ENCODE peak calls at places on chromosomes 5 and 9, in nine cellular contexts. X is lower lobe of right lung; F is substantia nigra; T is GM23338; N is kidney tubule cell; U is cardiac septum; M is HCT116; H is epithelial cell of proximal tubule; W is effector memory CD4-positive, alpha-beta T cell. C is an unnamed sample.

GRCh38 chr5:136251502-136251901 is 58.5 kb upstream of the SMIM32 start:
- DNase-seq in X (no peak), F (no peak), T (no peak), N (no peak), U (no peak), M (no peak), H (no peak), W (no peak), C (no peak)

GRCh38 chr9:32741706-32742105 is 41.6 kb upstream of the TMEM215 start:
- DNase-seq in X (no peak), F (no peak), T (no peak), N (peak), U (no peak), M (no peak), H (peak), W (no peak), C (no peak)

GRCh38 chr9:124792257-124792975 is 15.5 kb downstream of the OLFML2A start:
- DNase-seq in X (no peak), F (no peak), T (no peak), N (no peak), U (no peak), M (no peak), H (no peak), W (no peak), C (no peak)

GRCh38 chr5:61245936-61246335 is 83.7 kb upstream of the SMIM15 start:
- DNase-seq in X (no peak), F (no peak), T (no peak), N (no peak), U (no peak), M (no peak), H (no peak), W (no peak), C (peak)

GRCh38 chr9:87667164-87667738 is 58.7 kb upstream of the CTSL start:
- DNase-seq in X (no peak), F (no peak), T (peak), N (peak), U (no peak), M (peak), H (no peak), W (no peak), C (no peak)

GRCh38 chr5:83034552-83035181 is 42.5 kb downstream of the TMEM167A start:
- DNase-seq in X (no peak), F (no peak), T (no peak), N (no peak), U (no peak), M (no peak), H (no peak), W (no peak), C (peak)

GRCh38 chr9:111566234-111566633 is 33.2 kb downstream of the PTGR1 start:
- DNase-seq in X (no peak), F (no peak), T (no peak), N (no peak), U (no peak), M (no peak), H (no peak), W (no peak), C (no peak)

GRCh38 chr9:113989781-113990569 is 88.1 kb downstream of the AMBP start:
- DNase-seq in X (no peak), F (no peak), T (no peak), N (no peak), U (peak), M (no peak), H (no peak), W (no peak), C (no peak)

GRCh38 chr9:87223397-87224246 is 274.0 kb upstream of the DAPK1 start:
- DNase-seq in X (no peak), F (no peak), T (peak), N (peak), U (no peak), M (no peak), H (no peak), W (no peak), C (no peak)

GRCh38 chr9:108049026-108049591 is 559.5 kb upstream of the KLF4 start:
- DNase-seq in X (no peak), F (no peak), T (no peak), N (peak), U (no peak), M (peak), H (peak), W (no peak), C (no peak)

GRCh38 chr9:15498246-15499018 is 12.3 kb downstream of the PSIP1 start:
- DNase-seq in X (no peak), F (no peak), T (peak), N (no peak), U (no peak), M (no peak), H (no peak), W (no peak), C (no peak)

GRCh38 chr9:21542780-21543179 is 60.7 kb upstream of the IFNE start:
- DNase-seq in X (no peak), F (no peak), T (no peak), N (peak), U (no peak), M (no peak), H (no peak), W (no peak), C (no peak)

GRCh38 chr9:34984049-34984448 is 5.5 kb upstream of the DNAJB5 start:
- DNase-seq in X (no peak), F (no peak), T (peak), N (no peak), U (no peak), M (no peak), H (no peak), W (no peak), C (no peak)

GRCh38 chr5:77984587-77984986 is 208.4 kb upstream of the TBCA start:
- DNase-seq in X (no peak), F (no peak), T (peak), N (no peak), U (no peak), M (no peak), H (no peak), W (no peak), C (no peak)

GRCh38 chr9:70257991-70258691 is 637 bp upstream of the SMC5 start:
- DNase-seq in X (peak), F (peak), T (peak), N (peak), U (no peak), M (peak), H (no peak), W (no peak), C (peak)

GRCh38 chr5:123814796-123815479 is 303.0 kb downstream of the CSNK1G3 start:
- DNase-seq in X (no peak), F (no peak), T (peak), N (peak), U (no peak), M (no peak), H (peak), W (no peak), C (no peak)

GRCh38 chr5:180003145-180003544 is 68.4 kb downstream of the RNF130 start:
- DNase-seq in X (no peak), F (no peak), T (no peak), N (no peak), U (no peak), M (no peak), H (no peak), W (no peak), C (no peak)

GRCh38 chr5:84378420-84378819 is 6.3 kb downstream of the EDIL3 start:
- DNase-seq in X (no peak), F (no peak), T (no peak), N (no peak), U (no peak), M (no peak), H (no peak), W (no peak), C (no peak)

GRCh38 chr9:78620764-78621163 is 323.8 kb downstream of the PSAT1 start:
- DNase-seq in X (no peak), F (no peak), T (no peak), N (peak), U (no peak), M (no peak), H (no peak), W (no peak), C (no peak)

GRCh38 chr5:114416254-114416653 is 54.4 kb downstream of the KCNN2 start:
- DNase-seq in X (no peak), F (no peak), T (no peak), N (no peak), U (no peak), M (no peak), H (no peak), W (no peak), C (no peak)

GRCh38 chr9:135105938-135106491 is 18.5 kb downstream of the OLFM1 start:
- DNase-seq in X (no peak), F (no peak), T (peak), N (no peak), U (no peak), M (no peak), H (no peak), W (no peak), C (no peak)

GRCh38 chr5:58842851-58843250 is 260.0 kb downstream of the RAB3C start:
- DNase-seq in X (no peak), F (no peak), T (no peak), N (no peak), U (no peak), M (no peak), H (no peak), W (no peak), C (no peak)

GRCh38 chr9:36997414-36997813 is 36.7 kb downstream of the PAX5 start:
- DNase-seq in X (no peak), F (no peak), T (no peak), N (peak), U (no peak), M (no peak), H (peak), W (no peak), C (no peak)

GRCh38 chr5:143119881-143120341 is 283.6 kb downstream of the NR3C1 start:
- DNase-seq in X (no peak), F (no peak), T (no peak), N (no peak), U (no peak), M (no peak), H (no peak), W (no peak), C (no peak)

GRCh38 chr5:1073239-1074102 is 38.4 kb downstream of the SLC12A7 start:
- DNase-seq in X (no peak), F (no peak), T (no peak), N (no peak), U (no peak), M (no peak), H (no peak), W (no peak), C (no peak)

GRCh38 chr5:5229405-5229804 is 89.3 kb downstream of the ADAMTS16 start:
- DNase-seq in X (no peak), F (no peak), T (no peak), N (peak), U (no peak), M (no peak), H (no peak), W (no peak), C (no peak)

GRCh38 chr5:122101636-122102285 is 23.7 kb upstream of the LOX start:
- DNase-seq in X (no peak), F (no peak), T (peak), N (peak), U (no peak), M (peak), H (no peak), W (no peak), C (no peak)

GRCh38 chr5:135833961-135834638 is 363 bp upstream of the SLC25A48 start:
- DNase-seq in X (no peak), F (peak), T (no peak), N (no peak), U (no peak), M (no peak), H (peak), W (no peak), C (no peak)

GRCh38 chr5:55856511-55857246 is 5.5 kb downstream of the IL31RA start:
- DNase-seq in X (no peak), F (no peak), T (no peak), N (no peak), U (no peak), M (no peak), H (no peak), W (no peak), C (no peak)

C was measured in anterior cingulate cortex.